ENCODE peak calls at places on chromosomes 3 and 15, in seven cellular contexts. One of them, this sample, is unnamed.
A peak's percentile ranks its signal among the peaks of the same experiment; 100 is the strongest.

GRCh38 chr3:50095352-50095998 is 6.8 kb downstream of the RBM5 start:
- DNase-seq in psoas muscle: no peak
- DNase-seq in progenitor cell of endocrine pancreas: no peak
- DNase-seq in cerebellum: no peak
- DNase-seq in stimulated activated CD4-positive, alpha-beta T cell treated with anti-CD3 and anti-CD28 coated beads, Interleukin-2, amount 100 ng/mL, for 24 hours: no peak
- DNase-seq in dorsolateral prefrontal cortex: no peak
- DNase-seq in endothelial cell: no peak
- DNase-seq in this sample: no peak

GRCh38 chr3:61944736-61945135 is 383.4 kb downstream of the PTPRG start:
- DNase-seq in cerebellum: no peak
- DNase-seq in endothelial cell: no peak
- DNase-seq in progenitor cell of endocrine pancreas: no peak
- DNase-seq in psoas muscle: no peak
- DNase-seq in dorsolateral prefrontal cortex: no peak
- DNase-seq in stimulated activated CD4-positive, alpha-beta T cell treated with anti-CD3 and anti-CD28 coated beads, Interleukin-2, amount 100 ng/mL, for 24 hours: no peak
- DNase-seq in this sample: no peak

GRCh38 chr3:33940736-33941135 is 142.3 kb downstream of the PDCD6IP start:
- DNase-seq in dorsolateral prefrontal cortex: no peak
- DNase-seq in psoas muscle: no peak
- DNase-seq in endothelial cell: no peak
- DNase-seq in stimulated activated CD4-positive, alpha-beta T cell treated with anti-CD3 and anti-CD28 coated beads, Interleukin-2, amount 100 ng/mL, for 24 hours: no peak
- DNase-seq in progenitor cell of endocrine pancreas: no peak
- DNase-seq in cerebellum: peak; percentile 21
- DNase-seq in this sample: no peak

GRCh38 chr15:25862087-25862468 is 1.0 kb downstream of the ATP10A start:
- DNase-seq in stimulated activated CD4-positive, alpha-beta T cell treated with anti-CD3 and anti-CD28 coated beads, Interleukin-2, amount 100 ng/mL, for 24 hours: no peak
- DNase-seq in psoas muscle: no peak
- DNase-seq in endothelial cell: no peak
- DNase-seq in dorsolateral prefrontal cortex: no peak
- DNase-seq in cerebellum: no peak
- DNase-seq in progenitor cell of endocrine pancreas: no peak
- DNase-seq in this sample: no peak

GRCh38 chr15:31034152-31034551 is 42.7 kb upstream of the MTMR10 start:
- DNase-seq in endothelial cell: no peak
- DNase-seq in psoas muscle: no peak
- DNase-seq in dorsolateral prefrontal cortex: no peak
- DNase-seq in cerebellum: no peak
- DNase-seq in stimulated activated CD4-positive, alpha-beta T cell treated with anti-CD3 and anti-CD28 coated beads, Interleukin-2, amount 100 ng/mL, for 24 hours: no peak
- DNase-seq in progenitor cell of endocrine pancreas: no peak
- DNase-seq in this sample: no peak

GRCh38 chr3:130514671-130515070 is 2.3 kb upstream of the COL6A6 start:
- DNase-seq in psoas muscle: no peak
- DNase-seq in endothelial cell: no peak
- DNase-seq in dorsolateral prefrontal cortex: no peak
- DNase-seq in stimulated activated CD4-positive, alpha-beta T cell treated with anti-CD3 and anti-CD28 coated beads, Interleukin-2, amount 100 ng/mL, for 24 hours: no peak
- DNase-seq in cerebellum: no peak
- DNase-seq in progenitor cell of endocrine pancreas: no peak
- DNase-seq in this sample: no peak

GRCh38 chr3:122773856-122774535 is 19.6 kb downstream of the HSPBAP1 start:
- DNase-seq in stimulated activated CD4-positive, alpha-beta T cell treated with anti-CD3 and anti-CD28 coated beads, Interleukin-2, amount 100 ng/mL, for 24 hours: no peak
- DNase-seq in dorsolateral prefrontal cortex: no peak
- DNase-seq in progenitor cell of endocrine pancreas: no peak
- DNase-seq in cerebellum: no peak
- DNase-seq in psoas muscle: no peak
- DNase-seq in endothelial cell: no peak
- DNase-seq in this sample: no peak

GRCh38 chr15:36527512-36528162 is 51.8 kb upstream of the CDIN1 start:
- DNase-seq in cerebellum: no peak
- DNase-seq in stimulated activated CD4-positive, alpha-beta T cell treated with anti-CD3 and anti-CD28 coated beads, Interleukin-2, amount 100 ng/mL, for 24 hours: no peak
- DNase-seq in endothelial cell: no peak
- DNase-seq in dorsolateral prefrontal cortex: no peak
- DNase-seq in progenitor cell of endocrine pancreas: no peak
- DNase-seq in psoas muscle: no peak
- DNase-seq in this sample: no peak

GRCh38 chr3:191066669-191067068 is 132.4 kb upstream of the OSTN start:
- DNase-seq in progenitor cell of endocrine pancreas: no peak
- DNase-seq in stimulated activated CD4-positive, alpha-beta T cell treated with anti-CD3 and anti-CD28 coated beads, Interleukin-2, amount 100 ng/mL, for 24 hours: no peak
- DNase-seq in dorsolateral prefrontal cortex: no peak
- DNase-seq in endothelial cell: no peak
- DNase-seq in cerebellum: no peak
- DNase-seq in psoas muscle: no peak
- DNase-seq in this sample: no peak

GRCh38 chr3:72010044-72010443 is 225.1 kb upstream of the PROK2 start:
- DNase-seq in dorsolateral prefrontal cortex: no peak
- DNase-seq in endothelial cell: no peak
- DNase-seq in cerebellum: no peak
- DNase-seq in psoas muscle: no peak
- DNase-seq in stimulated activated CD4-positive, alpha-beta T cell treated with anti-CD3 and anti-CD28 coated beads, Interleukin-2, amount 100 ng/mL, for 24 hours: no peak
- DNase-seq in progenitor cell of endocrine pancreas: no peak
- DNase-seq in this sample: no peak

GRCh38 chr15:65275728-65276126 is 11.0 kb downstream of the PARP16 start:
- DNase-seq in stimulated activated CD4-positive, alpha-beta T cell treated with anti-CD3 and anti-CD28 coated beads, Interleukin-2, amount 100 ng/mL, for 24 hours: no peak
- DNase-seq in endothelial cell: no peak
- DNase-seq in dorsolateral prefrontal cortex: no peak
- DNase-seq in progenitor cell of endocrine pancreas: no peak
- DNase-seq in cerebellum: no peak
- DNase-seq in psoas muscle: no peak
- DNase-seq in this sample: no peak

GRCh38 chr15:68341851-68342336 is 64.3 kb downstream of the FEM1B start:
- DNase-seq in stimulated activated CD4-positive, alpha-beta T cell treated with anti-CD3 and anti-CD28 coated beads, Interleukin-2, amount 100 ng/mL, for 24 hours: no peak
- DNase-seq in psoas muscle: no peak
- DNase-seq in dorsolateral prefrontal cortex: no peak
- DNase-seq in progenitor cell of endocrine pancreas: no peak
- DNase-seq in cerebellum: no peak
- DNase-seq in endothelial cell: no peak
- DNase-seq in this sample: no peak

GRCh38 chr3:132174500-132174899 is 139.7 kb upstream of the CPNE4 start:
- DNase-seq in dorsolateral prefrontal cortex: no peak
- DNase-seq in cerebellum: no peak
- DNase-seq in progenitor cell of endocrine pancreas: no peak
- DNase-seq in psoas muscle: no peak
- DNase-seq in stimulated activated CD4-positive, alpha-beta T cell treated with anti-CD3 and anti-CD28 coated beads, Interleukin-2, amount 100 ng/mL, for 24 hours: no peak
- DNase-seq in endothelial cell: no peak
- DNase-seq in this sample: no peak

GRCh38 chr3:23928525-23928924 is 11.6 kb downstream of the RPL15 start:
- DNase-seq in stimulated activated CD4-positive, alpha-beta T cell treated with anti-CD3 and anti-CD28 coated beads, Interleukin-2, amount 100 ng/mL, for 24 hours: no peak
- DNase-seq in endothelial cell: no peak
- DNase-seq in dorsolateral prefrontal cortex: no peak
- DNase-seq in progenitor cell of endocrine pancreas: no peak
- DNase-seq in psoas muscle: no peak
- DNase-seq in cerebellum: no peak
- DNase-seq in this sample: no peak

GRCh38 chr3:24830230-24831152 is 335.8 kb upstream of the THRB start:
- DNase-seq in dorsolateral prefrontal cortex: peak; percentile 51
- DNase-seq in psoas muscle: peak; percentile 45
- DNase-seq in progenitor cell of endocrine pancreas: peak; percentile 21
- DNase-seq in endothelial cell: peak; percentile 15
- DNase-seq in cerebellum: no peak
- DNase-seq in stimulated activated CD4-positive, alpha-beta T cell treated with anti-CD3 and anti-CD28 coated beads, Interleukin-2, amount 100 ng/mL, for 24 hours: no peak
- DNase-seq in this sample: no peak

GRCh38 chr3:197082871-197083270 is 53.3 kb upstream of the MELTF start:
- DNase-seq in progenitor cell of endocrine pancreas: no peak
- DNase-seq in dorsolateral prefrontal cortex: no peak
- DNase-seq in cerebellum: no peak
- DNase-seq in endothelial cell: no peak
- DNase-seq in psoas muscle: no peak
- DNase-seq in stimulated activated CD4-positive, alpha-beta T cell treated with anti-CD3 and anti-CD28 coated beads, Interleukin-2, amount 100 ng/mL, for 24 hours: no peak
- DNase-seq in this sample: no peak